ENCODE peak calls at places on chromosomes 1 and 21, in four cellular contexts. N, O, U and Q are unnamed samples. For H3F3A, the result is how much of the 10 kb centered on the place peaks cover.

GRCh38 chr1:107862064-107862463 is 102.9 kb downstream of the VAV3 start:
- DNase-seq in N (no peak), O (no peak), U (no peak), Q (no peak)

GRCh38 chr1:210248341-210248740 is 15.7 kb downstream of the SERTAD4 start:
- DNase-seq in N (no peak), O (no peak), U (no peak), Q (peak)

GRCh38 chr1:58119971-58120370 is 426.6 kb downstream of the OMA1 start:
- DNase-seq in N (no peak), O (no peak), U (no peak), Q (no peak)

GRCh38 chr1:240350910-240351331 is 259.2 kb downstream of the FMN2 start:
- DNase-seq in N (no peak), O (peak), U (no peak), Q (peak)

GRCh38 chr1:212595787-212596714 is 12.5 kb upstream of the ATF3 start:
- DNase-seq in N (peak), O (peak), U (peak), Q (peak)

GRCh38 chr21:24658016-24658415 is 949.3 kb downstream of the MRPL39 start:
- DNase-seq in N (no peak), O (no peak), U (no peak), Q (no peak)

GRCh38 chr21:27426196-27426595 is 459.3 kb upstream of the ADAMTS5 start:
- DNase-seq in N (no peak), O (peak), U (no peak), Q (no peak)

GRCh38 chr1:24955161-24955560 is 25.1 kb upstream of the RUNX3 start:
- DNase-seq in N (no peak), O (peak), U (no peak), Q (peak)

GRCh38 chr1:176479920-176480319 is 16.9 kb downstream of the PAPPA2 start:
- DNase-seq in N (peak), O (no peak), U (no peak), Q (no peak)

GRCh38 chr1:212039622-212040021 is 4.1 kb downstream of the DTL start:
- DNase-seq in N (no peak), O (no peak), U (no peak), Q (no peak)

GRCh38 chr1:56317722-56318121 is 261.6 kb downstream of the PLPP3 start:
- DNase-seq in N (no peak), O (no peak), U (no peak), Q (no peak)

GRCh38 chr1:27597511-27598216 is 6.3 kb downstream of the AHDC1 start:
- DNase-seq in N (no peak), O (no peak), U (no peak), Q (no peak)

GRCh38 chr21:26405735-26406361 is 167.2 kb downstream of the CYYR1 start:
- DNase-seq in N (peak), O (peak), U (peak), Q (peak)

GRCh38 chr1:56508523-56508983 is 70.8 kb downstream of the PLPP3 start:
- DNase-seq in N (no peak), O (peak), U (no peak), Q (peak)

GRCh38 chr1:56435434-56436337 is 143.7 kb downstream of the PLPP3 start:
- DNase-seq in N (peak), O (no peak), U (no peak), Q (no peak)

GRCh38 chr1:58310881-58311280 is 235.6 kb downstream of the OMA1 start:
- DNase-seq in N (no peak), O (no peak), U (no peak), Q (no peak)

GRCh38 chr1:43932786-43933385 is 715 bp upstream of the ARTN start:
- DNase-seq in N (no peak), O (peak), U (no peak), Q (peak)

DNA sequence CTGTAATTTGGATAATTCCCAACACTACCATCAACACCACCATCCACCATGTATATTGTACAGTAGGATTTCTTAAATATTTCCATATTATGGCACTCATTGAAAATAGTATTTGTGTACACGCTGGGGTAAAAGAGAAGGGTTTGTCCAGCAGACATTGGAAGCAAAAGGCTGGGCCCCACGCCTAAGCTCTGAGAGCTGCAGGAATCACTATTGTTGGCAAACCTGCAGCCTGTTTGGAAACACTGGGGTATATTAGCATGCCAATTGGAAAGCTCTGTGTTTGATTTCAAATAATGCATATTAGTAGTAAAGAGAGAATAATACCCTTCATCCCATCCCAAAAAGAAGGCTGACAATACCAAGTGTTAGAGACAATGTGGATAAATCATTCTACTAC is 81.5 kb upstream of the DPYD start:
- DNase-seq in N (peak), O (peak), U (no peak), Q (no peak)
- H3F3A ChIP-seq in N (under half), O (under half), U (under half), Q (under half)

GRCh38 chr1:93437976-93438605 is 9.8 kb upstream of the FNBP1L start:
- DNase-seq in N (peak), O (peak), U (peak), Q (peak)

GRCh38 chr1:93441589-93441988 is 6.3 kb upstream of the FNBP1L start:
- DNase-seq in N (no peak), O (no peak), U (no peak), Q (no peak)

GRCh38 chr1:93438716-93439115 is 9.2 kb upstream of the FNBP1L start:
- DNase-seq in N (no peak), O (no peak), U (no peak), Q (no peak)

GRCh38 chr1:93442276-93442675 is 5.6 kb upstream of the FNBP1L start:
- DNase-seq in N (peak), O (peak), U (no peak), Q (peak)

DNA sequence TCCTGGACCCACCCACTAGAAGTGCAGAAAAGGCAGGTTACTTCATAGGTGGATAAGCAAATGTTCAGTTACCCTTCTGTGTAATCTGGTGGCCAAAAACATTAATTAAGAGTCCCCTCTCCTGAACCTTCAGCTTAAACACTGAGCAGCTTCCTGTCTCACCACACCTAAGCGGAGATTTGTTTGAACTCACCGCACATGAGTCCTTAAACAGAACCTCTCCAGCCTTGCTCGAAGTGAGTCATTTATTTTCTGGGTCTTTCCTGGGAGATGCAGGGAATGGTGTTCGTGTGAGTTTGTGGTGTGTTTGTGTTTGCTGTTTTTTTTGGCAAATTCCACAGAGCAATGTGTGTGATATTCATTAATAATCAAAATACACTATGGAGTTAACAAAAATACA is 7.6 kb upstream of the FNBP1L start:
- DNase-seq in N (no peak), O (no peak), U (no peak), Q (peak)
- H2AFZ ChIP-seq in N (peak), O (no peak), U (no peak), Q (peak)

DNA sequence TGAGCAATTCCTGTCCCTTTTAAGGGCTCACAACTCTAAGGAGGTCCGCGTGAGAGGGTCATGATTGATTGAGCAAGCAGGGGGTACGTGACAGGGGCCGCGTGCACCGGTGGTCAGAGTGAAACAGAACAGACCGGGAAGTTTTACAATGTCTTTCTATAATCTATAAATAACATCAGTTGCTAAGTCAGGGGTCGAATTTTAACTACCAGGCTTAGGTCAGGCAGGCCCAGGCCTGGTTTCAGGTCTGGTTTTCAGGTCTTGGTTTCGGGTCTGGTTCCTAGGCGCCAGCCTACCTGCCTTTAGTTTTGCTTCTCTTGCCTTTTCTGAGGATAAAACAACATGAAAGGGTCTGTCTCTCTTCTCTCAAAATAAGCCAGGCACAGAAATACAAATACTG is 476.0 kb upstream of the CAMK1G start:
- DNase-seq in N (no peak), O (no peak), U (peak), Q (no peak)
- H3F3A ChIP-seq in N (under half), O (under half), U (half or more), Q (under half)

DNA sequence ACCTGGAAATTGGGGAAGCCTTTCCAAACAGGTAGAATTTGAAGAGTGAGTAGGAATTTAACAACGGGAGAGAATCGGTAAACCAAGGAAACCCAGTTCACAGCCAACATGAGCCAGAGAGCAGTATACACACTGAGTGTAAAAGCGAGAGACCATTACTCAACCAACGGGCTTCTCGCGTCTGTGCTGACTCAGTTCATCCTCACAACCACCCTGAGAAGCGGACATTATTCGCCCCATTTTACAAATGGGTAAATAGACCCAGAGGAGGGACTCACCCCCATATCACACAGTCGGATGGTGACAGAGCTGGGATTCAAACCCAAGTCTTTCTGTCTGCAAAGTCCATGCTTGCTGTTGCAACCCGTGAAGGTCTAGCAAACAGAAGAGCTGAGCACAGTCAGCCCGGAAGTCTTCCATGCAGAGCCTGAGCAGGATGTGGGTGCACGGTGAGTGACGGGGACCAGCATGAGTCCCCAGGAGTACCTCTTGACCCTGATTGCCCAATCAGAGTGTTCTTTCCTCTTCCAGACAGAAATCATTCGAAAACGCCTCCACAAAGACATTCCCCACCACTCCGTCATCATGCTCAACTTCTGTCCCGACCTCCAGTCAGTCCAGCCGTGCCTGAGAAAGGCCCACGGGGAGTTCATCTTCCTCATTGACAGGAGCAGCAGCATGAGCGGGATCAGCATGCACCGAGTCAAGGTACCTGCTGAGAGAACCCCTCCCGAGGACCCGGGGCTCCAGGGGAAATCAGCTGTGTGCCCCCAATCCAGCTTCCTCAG is 32.3 kb downstream of the VWA5B1 start:
- DNase-seq in N (no peak), O (peak), U (no peak), Q (no peak)
- H2AFZ ChIP-seq in N (no peak), O (no peak), U (no peak), Q (no peak)

GRCh38 chr1:63169057-63169456 is 153.3 kb upstream of the FOXD3 start:
- DNase-seq in N (no peak), O (no peak), U (no peak), Q (no peak)

DNA sequence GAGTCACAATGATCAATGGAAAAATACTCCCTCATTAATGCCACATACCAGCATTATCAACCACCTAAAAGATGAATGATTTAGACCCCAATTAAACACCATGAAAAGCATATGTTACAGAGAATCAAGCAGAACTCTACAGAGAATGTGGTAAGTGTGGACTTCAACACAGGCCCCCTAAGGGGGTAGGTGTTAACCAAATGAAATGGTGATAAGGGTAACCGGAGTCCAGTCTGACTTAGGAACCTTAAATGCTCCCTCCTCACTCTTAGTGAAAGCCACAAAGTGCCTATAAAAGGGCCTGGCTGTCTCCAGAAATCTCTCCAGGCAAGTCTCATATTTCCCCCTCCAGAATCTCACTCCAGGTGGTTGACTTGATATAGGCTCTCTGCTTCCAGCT is 149.2 kb upstream of the FOXD3 start:
- DNase-seq in N (no peak), O (no peak), U (no peak), Q (no peak)
- H3F3A ChIP-seq in N (under half), O (under half), U (under half), Q (under half)

DNA sequence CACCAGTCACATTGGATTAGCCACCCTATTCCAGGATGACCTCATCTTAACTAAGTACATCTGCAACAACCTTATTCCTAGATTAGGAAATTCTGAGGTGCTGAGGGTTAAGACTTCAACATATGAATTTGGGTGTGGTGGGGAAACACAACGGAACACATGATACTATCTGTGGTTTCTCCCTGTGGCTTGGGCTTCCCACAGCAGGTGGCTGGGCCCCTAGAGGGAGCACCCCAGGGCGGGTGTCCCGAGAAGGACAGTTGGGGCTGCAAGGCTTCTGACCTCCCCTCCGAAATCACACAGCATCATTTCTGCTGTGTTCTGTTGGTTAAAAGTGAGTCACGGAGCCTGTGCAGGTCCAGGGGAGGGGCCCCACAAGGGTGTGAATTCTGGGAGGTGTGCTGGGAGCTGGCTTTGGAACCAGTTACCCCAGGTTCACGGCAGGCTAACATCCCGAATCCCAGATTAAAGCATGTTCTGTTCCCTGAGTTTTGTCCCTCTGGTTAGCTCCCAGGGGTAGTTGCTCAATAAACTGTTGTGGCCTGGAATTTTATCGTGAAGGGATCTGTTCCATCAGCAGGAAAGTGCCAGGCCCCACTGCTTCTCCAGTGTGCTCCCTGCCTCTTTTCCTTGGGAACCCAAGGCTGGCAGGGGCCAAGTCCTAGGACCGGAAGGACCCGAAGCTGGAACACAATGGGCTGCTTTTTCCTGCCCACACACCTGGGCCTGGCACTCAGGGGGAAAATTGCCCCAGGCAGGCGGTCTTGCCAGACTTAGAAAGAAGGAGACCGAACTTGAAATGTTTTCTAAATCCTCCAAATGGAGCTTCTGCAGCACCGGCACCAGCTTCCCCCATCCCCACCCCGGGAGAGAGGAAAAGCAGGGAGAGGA is 154.0 kb upstream of the WNT4 start:
- DNase-seq in N (no peak), O (peak), U (no peak), Q (peak)
- H2AFZ ChIP-seq in N (peak), O (no peak), U (no peak), Q (no peak)